ENCODE peak calls at places on chromosomes 3 and 15, in five cellular contexts. R is A549, O is tibial nerve, H is upper lobe of left lung, B is left ventricle myocardium inferior. T is an unnamed sample. For H3K4me1, the result is how much of the 10 kb centered on the place peaks cover.

GRCh38 chr3:17339233-17339632 is 403.2 kb downstream of the TBC1D5 start:
- DNase-seq in B (no peak), R (no peak), O (no peak), H (no peak), T (no peak)

GRCh38 chr15:55518641-55519040 is 10.6 kb upstream of the DNAAF4 start:
- DNase-seq in R (no peak), B (no peak), O (no peak), H (no peak), T (no peak)

GRCh38 chr3:37926611-37927010 is 64.0 kb upstream of the VILL start:
- DNase-seq in O (no peak), B (no peak), H (no peak), R (no peak), T (no peak)

GRCh38 chr3:46162975-46163550 is 45.0 kb downstream of the CCR1 start:
- DNase-seq in H (no peak), R (no peak), B (no peak), O (no peak), T (no peak)

GRCh38 chr3:195001961-195002861 is 268.7 kb downstream of the XXYLT1 start:
- DNase-seq in H (peak), R (peak), O (no peak), B (peak), T (no peak)

GRCh38 chr15:101063891-101064794 is 145.0 kb downstream of the LRRK1 start:
- DNase-seq in B (peak), R (no peak), H (peak), O (peak), T (no peak)

GRCh38 chr3:161559177-161559998 is 62.8 kb downstream of the OTOL1 start:
- DNase-seq in B (no peak), H (no peak), R (peak), O (no peak), T (no peak)

GRCh38 chr3:52891164-52891563 is 6.2 kb downstream of the STIMATE start:
- DNase-seq in R (no peak), H (peak), B (no peak), O (no peak), T (no peak)

GRCh38 chr15:67048281-67049279 is 16.8 kb upstream of the SMAD3 start:
- DNase-seq in R (peak), B (peak), H (peak), O (no peak), T (no peak)

GRCh38 chr3:35793668-35794067 is 154.3 kb downstream of the ARPP21 start:
- DNase-seq in H (no peak), R (no peak), B (no peak), O (no peak), T (no peak)

GRCh38 chr3:16820485-16820884 is 64.3 kb upstream of the PLCL2 start:
- DNase-seq in R (no peak), O (no peak), B (no peak), H (no peak), T (no peak)

GRCh38 chr3:170356596-170357175 is 829 bp upstream of the SKIL start:
- DNase-seq in O (peak), H (peak), B (peak), R (peak), T (no peak)

GRCh38 chr15:29226431-29227216 is 43.0 kb downstream of the NSMCE3 start:
- DNase-seq in H (no peak), O (no peak), R (no peak), B (no peak), T (no peak)

GRCh38 chr3:193592841-193593665 is at the start of gene OPA1:
- DNase-seq in O (peak), H (peak), R (peak), B (peak), T (peak)

GRCh38 chr3:72848703-72849081 is 447 bp upstream of the SHQ1 start:
- DNase-seq in O (no peak), B (no peak), H (no peak), R (no peak), T (peak)

GRCh38 chr15:66647358-66647757 is 54.7 kb upstream of the SMAD6 start:
- DNase-seq in R (no peak), H (peak), O (no peak), B (peak), T (no peak)

GRCh38 chr15:56460947-56461346 is 4.0 kb downstream of the MNS1 start:
- DNase-seq in H (no peak), R (no peak), B (no peak), O (no peak), T (no peak)

GRCh38 chr3:101810023-101810415 is 31.0 kb downstream of the NXPE3 start:
- DNase-seq in H (no peak), R (no peak), B (no peak), O (no peak), T (no peak)

GRCh38 chr15:59532770-59533379 is 78.7 kb upstream of the GCNT3 start:
- DNase-seq in B (no peak), H (no peak), R (peak), O (no peak), T (no peak)

GRCh38 chr15:71443538-71443937 is 328.3 kb downstream of the THSD4 start:
- DNase-seq in H (no peak), B (peak), R (peak), O (peak), T (no peak)

GRCh38 chr15:71153823-71154524 is 38.7 kb downstream of the THSD4 start:
- DNase-seq in H (no peak), R (no peak), O (no peak), B (no peak), T (no peak)

GRCh38 chr3:123150449-123150954 is 51.2 kb upstream of the SEC22A start:
- DNase-seq in R (no peak), B (no peak), H (no peak), O (no peak), T (no peak)

GRCh38 chr3:194322701-194323174 is 28.4 kb downstream of the CPN2 start:
- DNase-seq in O (no peak), R (peak), H (no peak), B (no peak), T (no peak)

GRCh38 chr15:91258436-91258779 is 158.4 kb downstream of the SV2B start:
- DNase-seq in H (no peak), B (no peak), O (no peak), R (peak), T (no peak)

GRCh38 chr15:39466428-39466827 is 114.5 kb upstream of the THBS1 start:
- DNase-seq in R (no peak), O (no peak), H (peak), B (peak), T (no peak)

GRCh38 chr15:65369651-65370050 is 8.2 kb downstream of the IGDCC3 start:
- DNase-seq in R (no peak), B (no peak), O (no peak), H (no peak), T (no peak)

GRCh38 chr3:134804508-134805480 is 9.7 kb downstream of the EPHB1 start:
- DNase-seq in H (no peak), O (no peak), B (no peak), R (no peak), T (no peak)

GRCh38 chr15:65375871-65376552 is 1.8 kb downstream of the IGDCC3 start:
- DNase-seq in O (no peak), B (no peak), H (no peak), R (no peak), T (no peak)

GRCh38 chr3:188294823-188295487 is 141.0 kb downstream of the LPP start:
- DNase-seq in B (no peak), O (no peak), R (peak), H (peak), T (no peak)
- H3K27ac ChIP-seq in B (peak), O (peak), R (peak), H (peak), T (no peak)

GRCh38 chr15:73631915-73632669 is 1.1 kb downstream of the NPTN start:
- DNase-seq in H (peak), R (peak), O (no peak), B (no peak), T (peak)
- H3K4me1 ChIP-seq in H (half or more), R (half or more), O (under half), B (half or more), T (under half)

DNA sequence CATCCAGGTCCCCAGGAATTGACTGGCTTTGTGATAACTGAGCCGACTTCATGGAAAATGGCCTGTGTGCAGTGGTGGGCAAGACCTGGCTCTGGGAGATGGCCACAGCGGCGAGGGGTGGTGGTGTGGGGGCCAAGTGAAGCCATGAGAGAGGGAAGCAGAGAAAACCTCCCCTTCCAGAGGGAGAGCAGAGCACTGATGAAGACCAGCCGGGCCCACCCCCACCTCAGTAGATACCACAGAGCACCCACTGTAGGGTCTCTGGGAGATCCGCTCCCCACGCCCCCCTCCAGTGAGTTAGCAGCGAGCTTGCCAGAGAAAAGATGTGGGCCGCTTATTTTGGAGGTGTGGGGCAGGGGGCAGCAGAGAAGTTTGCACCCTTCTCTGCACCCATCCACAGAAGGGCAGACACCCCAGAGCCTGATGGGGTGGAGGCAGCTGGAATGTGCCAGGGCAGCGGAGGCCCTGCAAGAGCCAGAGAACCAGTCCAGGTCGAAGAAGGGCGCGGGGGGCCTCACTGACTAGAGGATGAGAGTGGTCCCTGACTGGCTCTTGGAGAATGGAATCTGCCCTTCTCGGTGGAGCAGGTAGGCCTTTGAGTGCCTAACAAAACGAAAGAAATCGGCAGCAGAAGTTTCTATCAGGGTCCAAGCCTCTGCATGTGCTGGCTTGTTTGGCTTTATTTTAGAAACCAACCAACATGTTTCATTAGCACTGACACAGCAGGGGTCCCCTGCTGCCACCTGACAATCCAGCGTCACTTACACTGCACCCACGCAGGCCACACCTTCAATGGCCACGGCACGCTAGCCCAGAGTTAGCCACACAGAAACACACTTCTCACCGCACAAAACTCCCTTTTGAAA is 28.3 kb downstream of the MELTF start:
- DNase-seq in R (no peak), B (peak), H (no peak), O (no peak), T (no peak)
- H3K4me3 ChIP-seq in R (no peak), B (peak), H (no peak), O (no peak), T (no peak)

GRCh38 chr3:177694316-177694715 is 497.0 kb upstream of the TBL1XR1 start:
- DNase-seq in R (no peak), O (no peak), B (no peak), H (no peak), T (no peak)
- H3K27ac ChIP-seq in R (no peak), O (no peak), B (peak), H (no peak), T (no peak)

T was measured in naive thymus-derived CD4-positive, alpha-beta T cell.